ENCODE peak calls at places on chromosomes 11 and 22, in seven cellular contexts. I is MCF 10A; H is NCI-H1105; S is activated T-cell treated with anti-CD3 and anti-CD28 coated beads, Interleukin-2, amount 50 U/mL, for 48 hours; L is cardiac muscle cell; W is NCI-H82; Q is brain pericyte. Y is an unnamed sample.

GRCh38 chr22:39242389-39242808 is 2.4 kb downstream of the PDGFB start:
- DNase-seq in I (no peak), Q (no peak), H (no peak), L (no peak), S (no peak), W (no peak), Y (no peak)

GRCh38 chr11:74572349-74572748 is 20.0 kb upstream of the POLD3 start:
- DNase-seq in Q (no peak), W (no peak), I (no peak), H (no peak), L (no peak), S (no peak), Y (no peak)

GRCh38 chr11:82867495-82868082 is 32.6 kb downstream of the PRCP start:
- DNase-seq in W (peak), S (peak), H (peak), I (peak), Q (peak), L (peak), Y (no peak)

GRCh38 chr11:85626496-85626895 is 648 bp downstream of the DLG2 start:
- DNase-seq in W (no peak), I (peak), S (no peak), Q (no peak), L (no peak), H (peak), Y (no peak)

GRCh38 chr11:94732617-94733292 is 35.4 kb upstream of the AMOTL1 start:
- DNase-seq in H (no peak), L (peak), I (peak), Q (peak), W (peak), S (no peak), Y (no peak)

GRCh38 chr22:43151251-43152000 is at the start of gene TSPO:
- DNase-seq in Q (no peak), L (peak), S (peak), W (peak), I (peak), H (no peak), Y (no peak)

GRCh38 chr22:19106886-19107729 is 15.1 kb downstream of the DGCR2 start:
- DNase-seq in S (no peak), W (no peak), I (no peak), L (no peak), Q (no peak), H (no peak), Y (no peak)

GRCh38 chr11:69167916-69168691 is 12.4 kb downstream of the SMIM38 start:
- DNase-seq in W (no peak), I (peak), Q (no peak), L (peak), H (no peak), S (no peak), Y (no peak)

GRCh38 chr11:45815747-45816146 is 10.8 kb downstream of the SLC35C1 start:
- DNase-seq in Q (no peak), L (peak), H (no peak), I (peak), W (peak), S (no peak), Y (no peak)

GRCh38 chr11:6734616-6735015 is 37.2 kb downstream of the OR2AG2 start:
- DNase-seq in I (no peak), Q (no peak), S (no peak), W (no peak), L (no peak), H (no peak), Y (no peak)

GRCh38 chr11:2590951-2591754 is 108.6 kb downstream of the KCNQ1OT1 start:
- DNase-seq in I (no peak), W (no peak), S (no peak), Q (no peak), L (no peak), H (no peak), Y (no peak)

GRCh38 chr22:46379301-46379930 is 43.9 kb downstream of the TRMU start:
- DNase-seq in Q (no peak), W (no peak), I (no peak), S (no peak), H (no peak), L (no peak), Y (no peak)

GRCh38 chr11:110097459-110098012 is 4.3 kb downstream of the ZC3H12C start:
- DNase-seq in S (no peak), W (no peak), L (peak), Q (no peak), I (no peak), H (no peak), Y (no peak)

GRCh38 chr11:116193321-116194114 is 579.3 kb downstream of the BUD13 start:
- DNase-seq in I (no peak), W (peak), H (peak), L (peak), S (no peak), Q (no peak), Y (no peak)

GRCh38 chr11:32438883-32439487 is 3.6 kb upstream of the WT1 start:
- DNase-seq in H (no peak), S (no peak), I (no peak), W (no peak), L (peak), Q (no peak), Y (no peak)

GRCh38 chr22:27970596-27971220 is 51.7 kb upstream of the PITPNB start:
- DNase-seq in S (no peak), W (no peak), I (no peak), Q (no peak), H (no peak), L (no peak), Y (peak)

GRCh38 chr11:131977854-131978253 is 607.4 kb downstream of the NTM start:
- DNase-seq in Q (no peak), W (no peak), H (no peak), I (no peak), L (peak), S (no peak), Y (peak)

GRCh38 chr11:29019960-29020683 is 911.9 kb downstream of the METTL15 start:
- DNase-seq in Q (no peak), W (peak), S (no peak), H (no peak), L (peak), I (peak), Y (no peak)

GRCh38 chr11:106156290-106156937 is 79.0 kb downstream of the AASDHPPT start:
- DNase-seq in I (peak), L (peak), S (no peak), W (peak), H (no peak), Q (peak), Y (peak)

GRCh38 chr11:44364596-44364995 is 54.7 kb upstream of the ALX4 start:
- DNase-seq in L (no peak), I (no peak), S (no peak), H (no peak), Q (no peak), W (no peak), Y (no peak)

GRCh38 chr11:86695391-86695790 is 23.0 kb upstream of the ME3 start:
- DNase-seq in W (no peak), I (peak), H (no peak), S (no peak), Q (no peak), L (no peak), Y (no peak)

GRCh38 chr11:102220728-102221467 is 96.4 kb upstream of the BIRC3 start:
- DNase-seq in S (no peak), W (peak), H (no peak), I (no peak), L (no peak), Q (no peak), Y (no peak)

GRCh38 chr11:124202951-124203350 is 19.8 kb downstream of the OR10D3 start:
- DNase-seq in W (no peak), Q (no peak), S (no peak), H (no peak), I (no peak), L (no peak), Y (no peak)

GRCh38 chr11:60880635-60881282 is 13.4 kb downstream of the ZP1 start:
- DNase-seq in L (no peak), H (no peak), Q (no peak), I (no peak), W (no peak), S (no peak), Y (no peak)

GRCh38 chr11:47527186-47527585 is 25.7 kb downstream of the CELF1 start:
- DNase-seq in Q (no peak), W (peak), S (peak), L (no peak), H (no peak), I (no peak), Y (no peak)

GRCh38 chr11:102630598-102631448 is 5.7 kb upstream of the MMP20 start:
- DNase-seq in H (no peak), S (no peak), W (no peak), Q (no peak), I (no peak), L (no peak), Y (no peak)

GRCh38 chr11:32116668-32117067 is 25.8 kb downstream of the RCN1 start:
- DNase-seq in H (no peak), S (no peak), I (no peak), W (no peak), L (no peak), Q (no peak), Y (no peak)

GRCh38 chr22:42156121-42156520 is 25.5 kb upstream of the CYP2D6 start:
- DNase-seq in Q (no peak), L (no peak), W (no peak), I (peak), H (no peak), S (no peak), Y (no peak)

GRCh38 chr11:117328414-117329010 is 858 bp downstream of the CEP164 start:
- DNase-seq in Q (no peak), L (peak), I (peak), H (peak), W (peak), S (no peak), Y (no peak)

GRCh38 chr22:35629406-35630234 is 12.5 kb upstream of the MB start:
- DNase-seq in W (no peak), I (peak), H (no peak), S (peak), Q (peak), L (peak), Y (peak)

GRCh38 chr11:61787928-61788491 is 4.4 kb downstream of the TMEM258 start:
- DNase-seq in L (peak), H (no peak), S (no peak), W (peak), I (peak), Q (no peak), Y (no peak)

GRCh38 chr11:2589538-2589934 is 110.3 kb downstream of the KCNQ1OT1 start:
- DNase-seq in W (no peak), L (no peak), Q (no peak), I (no peak), H (no peak), S (no peak), Y (no peak)

GRCh38 chr11:57303280-57303989 is 21.3 kb downstream of the TNKS1BP1 start:
- DNase-seq in W (peak), H (no peak), Q (no peak), I (no peak), S (no peak), L (no peak), Y (no peak)

GRCh38 chr11:9379046-9379445 is 5.4 kb upstream of the IPO7 start:
- DNase-seq in L (no peak), S (no peak), W (no peak), Q (no peak), I (no peak), H (no peak), Y (no peak)

GRCh38 chr11:72238040-72238450 is 5.9 kb downstream of the PHOX2A start:
- DNase-seq in W (peak), L (peak), S (peak), H (no peak), I (peak), Q (no peak), Y (no peak)